ENCODE peak calls at places on chromosomes 13 and 19, in ten cellular contexts. One of them, this sample, is unnamed. For H3K27me3, the result is how much of the 10 kb centered on the place peaks cover.

GRCh38 chr19:19386373-19386869 is 19.1 kb upstream of the GATAD2A start:
- DNase-seq in IMR-90: no peak
- DNase-seq in uterus: no peak
- DNase-seq in suprapubic skin: no peak
- DNase-seq in tibial nerve: no peak
- DNase-seq in body of pancreas: no peak
- DNase-seq in testis: no peak
- DNase-seq in H1: peak
- DNase-seq in gastrocnemius medialis: no peak
- DNase-seq in GM12878: no peak
- DNase-seq in this sample: no peak

GRCh38 chr13:94427313-94427712 is 52.2 kb downstream of the DCT start:
- DNase-seq in IMR-90: no peak
- DNase-seq in uterus: no peak
- DNase-seq in suprapubic skin: no peak
- DNase-seq in tibial nerve: no peak
- DNase-seq in body of pancreas: no peak
- DNase-seq in testis: no peak
- DNase-seq in H1: no peak
- DNase-seq in gastrocnemius medialis: no peak
- DNase-seq in GM12878: no peak
- DNase-seq in this sample: no peak

GRCh38 chr13:42405665-42406390 is 133.9 kb downstream of the AKAP11 start:
- DNase-seq in IMR-90: peak
- DNase-seq in uterus: no peak
- DNase-seq in suprapubic skin: no peak
- DNase-seq in tibial nerve: no peak
- DNase-seq in body of pancreas: no peak
- DNase-seq in testis: no peak
- DNase-seq in H1: no peak
- DNase-seq in gastrocnemius medialis: no peak
- DNase-seq in GM12878: peak
- DNase-seq in this sample: no peak

GRCh38 chr19:56538254-56538760 is 441 bp upstream of the ZFP28 start:
- DNase-seq in IMR-90: peak
- DNase-seq in uterus: peak
- DNase-seq in suprapubic skin: peak
- DNase-seq in tibial nerve: peak
- DNase-seq in body of pancreas: peak
- DNase-seq in testis: peak
- DNase-seq in H1: peak
- DNase-seq in gastrocnemius medialis: peak
- DNase-seq in GM12878: peak
- DNase-seq in this sample: peak

GRCh38 chr13:61029064-61029463 is 386.6 kb downstream of the PCDH20 start:
- DNase-seq in IMR-90: no peak
- DNase-seq in uterus: no peak
- DNase-seq in suprapubic skin: no peak
- DNase-seq in tibial nerve: no peak
- DNase-seq in body of pancreas: no peak
- DNase-seq in testis: no peak
- DNase-seq in H1: no peak
- DNase-seq in gastrocnemius medialis: no peak
- DNase-seq in GM12878: no peak
- DNase-seq in this sample: no peak

GRCh38 chr13:44331446-44331845 is 42.2 kb upstream of the SERP2 start:
- DNase-seq in IMR-90: no peak
- DNase-seq in uterus: no peak
- DNase-seq in suprapubic skin: no peak
- DNase-seq in tibial nerve: no peak
- DNase-seq in body of pancreas: no peak
- DNase-seq in testis: no peak
- DNase-seq in H1: no peak
- DNase-seq in gastrocnemius medialis: no peak
- DNase-seq in GM12878: no peak
- DNase-seq in this sample: no peak

GRCh38 chr19:45254044-45254531 is 3.0 kb downstream of the MARK4 start:
- DNase-seq in IMR-90: no peak
- DNase-seq in uterus: no peak
- DNase-seq in suprapubic skin: no peak
- DNase-seq in tibial nerve: no peak
- DNase-seq in body of pancreas: peak
- DNase-seq in testis: no peak
- DNase-seq in H1: no peak
- DNase-seq in gastrocnemius medialis: no peak
- DNase-seq in GM12878: no peak
- DNase-seq in this sample: no peak

GRCh38 chr19:4083677-4084546 is 17.2 kb upstream of the ZBTB7A start:
- DNase-seq in IMR-90: no peak
- DNase-seq in uterus: no peak
- DNase-seq in suprapubic skin: no peak
- DNase-seq in tibial nerve: no peak
- DNase-seq in body of pancreas: no peak
- DNase-seq in testis: no peak
- DNase-seq in H1: no peak
- DNase-seq in gastrocnemius medialis: no peak
- DNase-seq in GM12878: no peak
- DNase-seq in this sample: no peak

GRCh38 chr19:30160996-30161655 is 211.1 kb upstream of the ZNF536 start:
- DNase-seq in IMR-90: no peak
- DNase-seq in uterus: no peak
- DNase-seq in suprapubic skin: peak
- DNase-seq in tibial nerve: no peak
- DNase-seq in body of pancreas: no peak
- DNase-seq in testis: no peak
- DNase-seq in H1: peak
- DNase-seq in gastrocnemius medialis: no peak
- DNase-seq in GM12878: no peak
- DNase-seq in this sample: no peak

GRCh38 chr19:19211499-19212432 is at the start of gene NCAN:
- DNase-seq in IMR-90: no peak
- DNase-seq in uterus: no peak
- DNase-seq in suprapubic skin: no peak
- DNase-seq in tibial nerve: no peak
- DNase-seq in body of pancreas: no peak
- DNase-seq in testis: no peak
- DNase-seq in H1: peak
- DNase-seq in gastrocnemius medialis: no peak
- DNase-seq in GM12878: no peak
- DNase-seq in this sample: no peak

GRCh38 chr19:21202865-21203494 is 61.1 kb downstream of the ZNF431 start:
- DNase-seq in IMR-90: peak
- DNase-seq in uterus: no peak
- DNase-seq in suprapubic skin: no peak
- DNase-seq in tibial nerve: no peak
- DNase-seq in body of pancreas: peak
- DNase-seq in testis: peak
- DNase-seq in H1: peak
- DNase-seq in gastrocnemius medialis: no peak
- DNase-seq in GM12878: peak
- DNase-seq in this sample: no peak

DNA sequence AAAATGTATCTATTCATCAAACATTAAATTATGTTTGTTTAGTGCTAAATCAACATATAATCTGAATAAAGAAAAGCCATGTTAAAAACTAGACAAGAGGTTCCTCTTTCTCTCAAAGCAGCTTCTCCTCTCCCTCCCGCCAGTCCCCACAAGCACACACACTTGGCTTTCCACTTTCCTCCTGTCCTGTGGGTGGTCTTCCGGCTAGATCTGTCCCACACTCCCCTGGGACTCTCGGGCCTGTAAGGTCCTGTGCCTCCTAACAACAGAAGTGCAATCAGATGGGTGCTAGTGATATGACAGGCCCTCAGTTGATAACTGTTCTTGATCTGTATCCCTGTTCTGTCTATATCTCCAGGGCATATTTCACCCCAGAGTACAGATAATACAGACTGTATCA is 45.6 kb upstream of the RAP2A start:
- DNase-seq in IMR-90: no peak
- DNase-seq in uterus: no peak
- DNase-seq in suprapubic skin: no peak
- DNase-seq in tibial nerve: no peak
- DNase-seq in body of pancreas: no peak
- DNase-seq in testis: no peak
- DNase-seq in H1: no peak
- DNase-seq in gastrocnemius medialis: no peak
- DNase-seq in GM12878: no peak
- DNase-seq in this sample: no peak
- H3K4me3 ChIP-seq in IMR-90: no peak
- H3K4me3 ChIP-seq in uterus: no peak
- H3K4me3 ChIP-seq in suprapubic skin: no peak
- H3K4me3 ChIP-seq in tibial nerve: no peak
- H3K4me3 ChIP-seq in body of pancreas: no peak
- H3K4me3 ChIP-seq in testis: no peak
- H3K4me3 ChIP-seq in H1: no peak
- H3K4me3 ChIP-seq in gastrocnemius medialis: no peak
- H3K4me3 ChIP-seq in GM12878: no peak
- H3K4me3 ChIP-seq in this sample: no peak

DNA sequence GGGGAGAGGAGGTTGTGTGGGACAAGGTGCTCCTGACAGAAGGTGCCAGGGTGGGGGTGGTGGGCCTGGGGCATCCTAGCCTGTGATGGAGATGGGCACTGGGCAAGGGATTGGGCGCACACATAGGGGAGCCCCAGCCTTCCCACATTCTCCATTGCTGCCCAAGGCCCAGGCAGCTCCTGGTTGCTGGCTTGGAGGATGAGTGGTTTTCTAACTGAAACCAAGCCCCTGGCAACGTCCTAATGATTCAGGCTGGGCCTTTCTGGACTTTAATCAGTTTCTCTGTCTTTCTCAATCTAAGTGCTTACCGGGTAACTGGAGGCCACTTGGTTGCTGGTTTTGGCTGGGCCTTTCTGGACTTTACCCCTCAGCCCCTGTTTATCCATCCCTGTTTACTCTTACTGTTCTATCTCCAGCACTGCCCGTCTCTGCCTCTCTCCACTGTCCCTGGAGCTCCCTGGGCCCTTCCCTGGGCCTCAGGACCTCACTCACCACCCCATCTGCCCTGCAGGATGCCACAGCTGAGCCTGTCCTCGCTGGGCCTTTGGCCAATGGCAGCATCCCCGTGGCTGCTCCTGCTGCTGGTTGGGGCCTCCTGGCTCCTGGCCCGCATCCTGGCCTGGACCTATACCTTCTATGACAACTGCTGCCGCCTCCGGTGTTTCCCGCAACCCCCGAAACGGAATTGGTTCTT is 354 bp downstream of the CYP4F3 start:
- DNase-seq in IMR-90: no peak
- DNase-seq in uterus: no peak
- DNase-seq in suprapubic skin: no peak
- DNase-seq in tibial nerve: no peak
- DNase-seq in body of pancreas: no peak
- DNase-seq in testis: no peak
- DNase-seq in H1: no peak
- DNase-seq in gastrocnemius medialis: no peak
- DNase-seq in GM12878: no peak
- DNase-seq in this sample: peak
- TF ChIP-seq POLR2A in IMR-90: no peak
- TF ChIP-seq POLR2A in uterus: no peak
- TF ChIP-seq POLR2A in suprapubic skin: no peak
- TF ChIP-seq POLR2A in tibial nerve: no peak
- TF ChIP-seq POLR2A in body of pancreas: no peak
- TF ChIP-seq POLR2A in testis: no peak
- TF ChIP-seq POLR2A in H1: no peak
- TF ChIP-seq POLR2A in gastrocnemius medialis: no peak
- TF ChIP-seq POLR2A in GM12878: no peak
- TF ChIP-seq POLR2A in this sample: peak

GRCh38 chr19:1291761-1292418 is 6.2 kb downstream of the EFNA2 start:
- DNase-seq in IMR-90: no peak
- DNase-seq in uterus: no peak
- DNase-seq in suprapubic skin: no peak
- DNase-seq in tibial nerve: no peak
- DNase-seq in body of pancreas: no peak
- DNase-seq in testis: no peak
- DNase-seq in H1: no peak
- DNase-seq in gastrocnemius medialis: no peak
- DNase-seq in GM12878: no peak
- DNase-seq in this sample: no peak
- H3K27me3 ChIP-seq in IMR-90: under half
- H3K27me3 ChIP-seq in uterus: under half
- H3K27me3 ChIP-seq in suprapubic skin: half or more
- H3K27me3 ChIP-seq in tibial nerve: under half
- H3K27me3 ChIP-seq in body of pancreas: under half
- H3K27me3 ChIP-seq in testis: under half
- H3K27me3 ChIP-seq in H1: under half
- H3K27me3 ChIP-seq in gastrocnemius medialis: half or more
- H3K27me3 ChIP-seq in GM12878: under half
- H3K27me3 ChIP-seq in this sample: under half

GRCh38 chr19:48514123-48514458 is 2.5 kb upstream of the LMTK3 start:
- DNase-seq in IMR-90: no peak
- DNase-seq in uterus: no peak
- DNase-seq in suprapubic skin: no peak
- DNase-seq in tibial nerve: no peak
- DNase-seq in body of pancreas: no peak
- DNase-seq in testis: no peak
- DNase-seq in H1: no peak
- DNase-seq in gastrocnemius medialis: no peak
- DNase-seq in GM12878: no peak
- DNase-seq in this sample: no peak
- H3K4me3 ChIP-seq in IMR-90: no peak
- H3K4me3 ChIP-seq in uterus: no peak
- H3K4me3 ChIP-seq in suprapubic skin: peak
- H3K4me3 ChIP-seq in tibial nerve: no peak
- H3K4me3 ChIP-seq in body of pancreas: no peak
- H3K4me3 ChIP-seq in testis: no peak
- H3K4me3 ChIP-seq in H1: peak
- H3K4me3 ChIP-seq in gastrocnemius medialis: peak
- H3K4me3 ChIP-seq in GM12878: peak
- H3K4me3 ChIP-seq in this sample: peak

DNA sequence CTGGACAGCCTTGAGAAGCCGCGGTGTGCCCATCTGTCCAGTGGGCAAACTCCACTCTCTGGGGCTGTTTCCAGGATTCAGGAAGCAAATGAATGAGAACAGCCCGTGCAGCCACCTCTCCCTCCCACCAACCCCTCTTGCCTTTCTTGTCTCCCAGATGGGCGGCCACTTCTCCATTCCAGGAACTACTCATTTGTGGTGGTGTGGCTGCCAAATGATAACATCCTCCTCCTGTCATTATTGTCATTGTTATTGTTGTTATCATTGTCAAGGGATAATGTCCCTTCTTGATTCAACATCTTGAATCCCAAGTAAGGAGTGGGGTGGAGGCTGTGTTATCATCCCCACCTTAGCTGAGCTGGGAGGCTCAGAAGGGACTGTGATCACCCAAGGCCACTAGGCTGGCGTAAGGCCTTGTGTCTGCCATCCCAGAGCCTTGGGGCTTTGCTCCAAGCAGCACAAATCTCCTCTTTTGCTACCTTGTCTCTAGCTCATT is 1.6 kb downstream of the DNM2 start:
- DNase-seq in IMR-90: no peak
- DNase-seq in uterus: no peak
- DNase-seq in suprapubic skin: no peak
- DNase-seq in tibial nerve: no peak
- DNase-seq in body of pancreas: no peak
- DNase-seq in testis: peak
- DNase-seq in H1: no peak
- DNase-seq in gastrocnemius medialis: no peak
- DNase-seq in GM12878: no peak
- DNase-seq in this sample: no peak
- TF ChIP-seq POLR2A in IMR-90: no peak
- TF ChIP-seq POLR2A in uterus: no peak
- TF ChIP-seq POLR2A in suprapubic skin: no peak
- TF ChIP-seq POLR2A in tibial nerve: no peak
- TF ChIP-seq POLR2A in body of pancreas: no peak
- TF ChIP-seq POLR2A in testis: no peak
- TF ChIP-seq POLR2A in H1: no peak
- TF ChIP-seq POLR2A in gastrocnemius medialis: no peak
- TF ChIP-seq POLR2A in GM12878: no peak
- TF ChIP-seq POLR2A in this sample: no peak

GRCh38 chr13:27201661-27202060 is 30.1 kb upstream of the USP12 start:
- DNase-seq in IMR-90: peak
- DNase-seq in uterus: no peak
- DNase-seq in suprapubic skin: no peak
- DNase-seq in tibial nerve: no peak
- DNase-seq in body of pancreas: no peak
- DNase-seq in testis: no peak
- DNase-seq in H1: no peak
- DNase-seq in gastrocnemius medialis: no peak
- DNase-seq in GM12878: no peak
- DNase-seq in this sample: no peak
- H3K27me3 ChIP-seq in IMR-90: under half
- H3K27me3 ChIP-seq in uterus: under half
- H3K27me3 ChIP-seq in suprapubic skin: under half
- H3K27me3 ChIP-seq in tibial nerve: under half
- H3K27me3 ChIP-seq in body of pancreas: under half
- H3K27me3 ChIP-seq in testis: under half
- H3K27me3 ChIP-seq in H1: under half
- H3K27me3 ChIP-seq in gastrocnemius medialis: under half
- H3K27me3 ChIP-seq in GM12878: under half
- H3K27me3 ChIP-seq in this sample: under half